ENCODE peak calls at places on chromosomes 11 and 22, in five cellular contexts. Y, O, V, U and M are unnamed samples.

GRCh38 chr11:72752088-72752914 is at the start of gene ARAP1:
- DNase-seq in U (peak), V (no peak), Y (peak), O (peak), M (peak)

GRCh38 chr11:30333405-30333804 is 10.5 kb downstream of the ARL14EP start:
- DNase-seq in V (no peak), O (no peak), Y (no peak), U (no peak), M (no peak)

GRCh38 chr11:33375688-33376311 is 118.6 kb downstream of the HIPK3 start:
- DNase-seq in O (no peak), V (no peak), U (no peak), Y (no peak), M (no peak)

GRCh38 chr11:130510407-130511006 is 62.1 kb downstream of the ADAMTS15 start:
- DNase-seq in Y (no peak), U (no peak), O (peak), V (no peak), M (no peak)

GRCh38 chr11:69486773-69487266 is 5.4 kb downstream of the LINC01488 start:
- DNase-seq in V (no peak), O (no peak), Y (no peak), U (no peak), M (no peak)

GRCh38 chr11:115241899-115242298 is 262.3 kb downstream of the CADM1 start:
- DNase-seq in O (no peak), Y (no peak), V (no peak), U (no peak), M (no peak)

GRCh38 chr22:47818496-47818895 is 1056.0 kb downstream of the TBC1D22A start:
- DNase-seq in V (no peak), Y (no peak), O (no peak), U (no peak), M (no peak)

GRCh38 chr22:46446799-46447198 is 90.6 kb downstream of the CELSR1 start:
- DNase-seq in Y (no peak), O (no peak), U (no peak), V (no peak), M (no peak)

GRCh38 chr22:31046591-31047226 is 34.4 kb upstream of the SMTN start:
- DNase-seq in U (peak), Y (peak), O (no peak), V (no peak), M (no peak)

GRCh38 chr11:128790200-128790599 is 76.9 kb downstream of the KCNJ1 start:
- DNase-seq in Y (no peak), V (no peak), U (peak), O (peak), M (no peak)

GRCh38 chr22:29926057-29926456 is 43.1 kb downstream of the MTMR3 start:
- DNase-seq in Y (no peak), U (no peak), V (no peak), O (no peak), M (no peak)

GRCh38 chr22:31102441-31103081 is 4.8 kb downstream of the SELENOM start:
- DNase-seq in Y (peak), U (peak), O (no peak), V (peak), M (peak)

GRCh38 chr11:64153831-64154230 is 12.1 kb downstream of the MACROD1 start:
- DNase-seq in O (no peak), U (no peak), V (no peak), Y (no peak), M (no peak)

GRCh38 chr11:107691003-107691402 is 20.9 kb downstream of the SLN start:
- DNase-seq in V (no peak), O (no peak), U (no peak), Y (no peak), M (no peak)

GRCh38 chr22:47131611-47132427 is 369.4 kb downstream of the TBC1D22A start:
- DNase-seq in O (no peak), V (no peak), U (no peak), Y (no peak), M (no peak)

GRCh38 chr11:41274831-41275230 is 184.6 kb downstream of the LRRC4C start:
- DNase-seq in O (no peak), V (no peak), U (no peak), Y (no peak), M (no peak)

GRCh38 chr11:71486320-71486719 is 33.3 kb downstream of the NADSYN1 start:
- DNase-seq in O (no peak), U (no peak), Y (no peak), V (no peak), M (no peak)

GRCh38 chr11:72591785-72592490 is 82.3 kb downstream of the PDE2A start:
- DNase-seq in O (no peak), U (no peak), V (no peak), Y (no peak), M (no peak)

GRCh38 chr11:102345923-102346322 is 1.1 kb upstream of the BIRC2 start:
- DNase-seq in U (no peak), V (no peak), O (no peak), Y (no peak), M (no peak)

GRCh38 chr22:45454260-45454659 is 40.8 kb downstream of the RIBC2 start:
- DNase-seq in Y (no peak), O (no peak), U (no peak), V (peak), M (no peak)

GRCh38 chr11:44977493-44977984 is 26.9 kb upstream of the TP53I11 start:
- DNase-seq in Y (peak), O (peak), U (no peak), V (no peak), M (peak)

GRCh38 chr11:77542296-77542695 is 47.5 kb upstream of the AQP11 start:
- DNase-seq in O (no peak), V (no peak), Y (no peak), U (no peak), M (no peak)

GRCh38 chr11:60809249-60809648 is 24.1 kb downstream of the MS4A10 start:
- DNase-seq in U (no peak), O (no peak), Y (no peak), V (no peak), M (no peak)

GRCh38 chr22:36323182-36323854 is 64.4 kb downstream of the MYH9 start:
- DNase-seq in Y (peak), U (peak), O (peak), V (no peak), M (no peak)

GRCh38 chr22:43849731-43850130 is 12.6 kb downstream of the SULT4A1 start:
- DNase-seq in Y (no peak), O (no peak), V (no peak), U (no peak), M (peak)

GRCh38 chr22:37681556-37682049 is 4.5 kb upstream of the NOL12 start:
- DNase-seq in O (peak), Y (peak), V (no peak), U (peak), M (peak)

GRCh38 chr11:90531001-90531400 is 308.2 kb upstream of the CHORDC1 start:
- DNase-seq in U (no peak), Y (no peak), V (no peak), O (no peak), M (no peak)

GRCh38 chr11:64058494-64058893 is 22.8 kb downstream of the FLRT1 start:
- DNase-seq in V (no peak), Y (peak), O (no peak), U (peak), M (no peak)

GRCh38 chr22:26536056-26536761 is 23.9 kb upstream of the TFIP11 start:
- DNase-seq in V (no peak), U (no peak), O (no peak), Y (no peak), M (no peak)

GRCh38 chr22:49382451-49382735 is 445.3 kb downstream of the BRD1 start:
- DNase-seq in U (peak), O (no peak), V (no peak), Y (no peak), M (peak)

GRCh38 chr11:114251797-114252327 is 44.3 kb upstream of the NNMT start:
- DNase-seq in Y (no peak), O (no peak), U (no peak), V (no peak), M (no peak)

GRCh38 chr11:9565822-9566560 is 7.5 kb upstream of the WEE1 start:
- DNase-seq in Y (peak), O (peak), U (peak), V (peak), M (peak)

GRCh38 chr22:38172489-38173155 is 9.0 kb downstream of the PLA2G6 start:
- DNase-seq in Y (peak), V (no peak), U (peak), O (peak), M (no peak)

GRCh38 chr11:26062665-26063064 is 269.3 kb upstream of the ANO3 start:
- DNase-seq in U (no peak), Y (no peak), V (no peak), O (no peak), M (no peak)

GRCh38 chr11:2590131-2590950 is 109.5 kb downstream of the KCNQ1OT1 start:
- DNase-seq in O (no peak), Y (no peak), U (no peak), V (no peak), M (no peak)

GRCh38 chr11:61104963-61105362 is 2.7 kb downstream of the CD5 start:
- DNase-seq in O (no peak), U (no peak), V (no peak), Y (no peak), M (no peak)

GRCh38 chr22:45344339-45344738 is 34.6 kb downstream of the FAM118A start:
- DNase-seq in U (no peak), O (no peak), Y (no peak), V (no peak), M (no peak)

GRCh38 chr11:91513734-91514133 is 710.9 kb upstream of the FAT3 start:
- DNase-seq in Y (no peak), V (no peak), O (no peak), U (no peak), M (no peak)

GRCh38 chr11:31340903-31341572 is 28.5 kb downstream of the DCDC1 start:
- DNase-seq in O (no peak), V (no peak), U (no peak), Y (no peak), M (no peak)

GRCh38 chr11:12287374-12288211 is 89.8 kb upstream of the PARVA start:
- DNase-seq in O (peak), Y (peak), V (peak), U (peak), M (no peak)

GRCh38 chr11:12289667-12290476 is 87.5 kb upstream of the PARVA start:
- DNase-seq in V (no peak), O (peak), U (no peak), Y (no peak), M (no peak)

GRCh38 chr11:12290477-12290922 is 86.9 kb upstream of the PARVA start:
- DNase-seq in Y (no peak), V (no peak), U (no peak), O (no peak), M (no peak)

GRCh38 chr11:12288212-12288933 is 89.0 kb upstream of the PARVA start:
- DNase-seq in U (peak), V (peak), O (peak), Y (peak), M (peak)

GRCh38 chr11:12288934-12289666 is 88.3 kb upstream of the PARVA start:
- DNase-seq in O (peak), U (no peak), Y (no peak), V (no peak), M (no peak)
- TF ChIP-seq CTCF in O (no peak), U (no peak), Y (no peak), V (no peak), M (no peak)

DNA sequence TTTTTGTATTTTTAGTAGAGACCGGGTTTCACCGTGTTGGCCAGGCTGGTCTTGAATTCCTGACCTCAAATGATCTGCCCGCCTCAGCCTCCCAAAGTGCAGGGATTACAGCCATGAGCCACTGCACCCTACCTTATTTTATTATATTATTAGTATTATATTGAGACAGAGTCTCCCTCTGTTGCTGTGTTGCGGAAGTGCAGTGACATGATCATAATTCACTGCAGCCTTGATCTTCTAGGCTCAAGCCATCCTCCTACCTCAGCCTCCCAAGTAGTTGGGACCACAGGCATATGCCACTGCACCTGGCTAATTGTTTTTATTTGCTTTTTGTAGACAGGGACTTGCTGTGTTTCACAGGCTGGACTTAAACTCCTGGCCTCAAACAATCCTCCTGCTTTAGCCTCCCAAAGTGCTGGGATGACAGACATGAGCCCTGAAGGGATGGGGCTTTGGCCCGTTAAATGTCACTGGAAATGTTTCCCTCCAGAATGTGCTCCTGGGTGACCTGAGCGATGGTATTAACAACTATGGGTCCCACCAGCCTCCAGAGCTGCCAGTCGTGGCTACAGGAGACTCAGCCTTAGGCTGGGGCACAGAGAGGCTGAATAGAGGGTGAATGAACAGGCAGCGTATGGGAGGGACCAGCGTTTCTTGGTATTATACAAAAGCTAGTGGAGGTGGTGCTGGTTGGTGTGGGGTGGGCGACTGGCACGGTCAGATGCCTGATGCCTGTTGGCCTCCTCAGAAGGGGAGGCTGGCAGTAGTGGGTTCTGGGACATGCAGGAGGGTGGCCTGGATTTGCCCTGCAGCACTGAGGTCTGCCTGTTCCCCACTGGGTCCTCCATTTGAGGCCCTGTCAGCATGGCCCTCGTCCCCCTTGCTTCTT is 7.3 kb downstream of the TANGO2 start:
- DNase-seq in O (no peak), U (no peak), V (no peak), Y (no peak), M (no peak)
- TF ChIP-seq CTCF in O (peak), U (no peak), V (peak), Y (no peak), M (no peak)

GRCh38 chr11:1453611-1454386 is 32.8 kb downstream of the MOB2 start:
- DNase-seq in Y (peak), V (no peak), U (no peak), O (peak), M (no peak)
- TF ChIP-seq CTCF in Y (no peak), V (no peak), U (peak), O (peak), M (no peak)

GRCh38 chr11:126194121-126194543 is 17.3 kb downstream of the RPUSD4 start:
- DNase-seq in O (peak), V (no peak), Y (peak), U (peak), M (no peak)
- TF ChIP-seq CTCF in O (peak), V (peak), Y (peak), U (peak), M (peak)

GRCh38 chr22:28600546-28601143 is 79.0 kb downstream of the TTC28 start:
- DNase-seq in Y (no peak), V (peak), U (no peak), O (no peak), M (no peak)
- TF ChIP-seq CTCF in Y (peak), V (no peak), U (peak), O (peak), M (peak)

GRCh38 chr11:4991066-4991465 is 3.6 kb upstream of the OR51L1 start:
- DNase-seq in V (no peak), U (no peak), Y (no peak), O (no peak), M (no peak)
- TF ChIP-seq CTCF in V (no peak), U (no peak), Y (no peak), O (no peak), M (no peak)

GRCh38 chr11:65316979-65317786 is 2.5 kb downstream of the CDC42EP2 start:
- DNase-seq in O (peak), Y (peak), V (peak), U (peak), M (peak)

GRCh38 chr11:65314501-65315203 is at the start of gene CDC42EP2:
- DNase-seq in V (no peak), Y (peak), U (peak), O (peak), M (peak)

GRCh38 chr11:65316311-65316978 is 1.8 kb downstream of the CDC42EP2 start:
- DNase-seq in O (no peak), V (peak), Y (peak), U (no peak), M (no peak)

GRCh38 chr11:65315866-65316233 is 1.2 kb downstream of the CDC42EP2 start:
- DNase-seq in Y (no peak), O (no peak), V (no peak), U (no peak), M (no peak)

GRCh38 chr11:65315204-65315865 is 669 bp downstream of the CDC42EP2 start:
- DNase-seq in V (peak), O (peak), Y (peak), U (peak), M (peak)
- TF ChIP-seq CTCF in V (peak), O (peak), Y (peak), U (peak), M (peak)

GRCh38 chr11:59174664-59175033 is 2.7 kb downstream of the DTX4 start:
- DNase-seq in V (no peak), Y (peak), U (no peak), O (no peak), M (peak)
- TF ChIP-seq CTCF in V (no peak), Y (no peak), U (no peak), O (no peak), M (peak)